ENCODE peak calls at places on chromosomes 2 and 18, in five cellular contexts. N is kidney glomerular epithelial cell; B is T follicular helper cell; W is foreskin fibroblast; V is activated CD4-positive, alpha-beta T cell treated with anti-CD3 and anti-CD28 coated beads, Interleukin-2, amount 10 ng/mL, durations not matched to agents 7 days and 5 days. M is an unnamed sample.

GRCh38 chr2:48589170-48589767 is 28.4 kb upstream of the GTF2A1L start:
- DNase-seq in N (peak; percentile 31), W (no peak), V (no peak), B (no peak), M (no peak)

GRCh38 chr18:3604626-3605408 is 154.8 kb downstream of the TGIF1 start:
- DNase-seq in V (peak; percentile 50), W (peak; percentile 91), N (peak; percentile 80), B (no peak), M (no peak)

GRCh38 chr18:43501099-43501498 is 223.8 kb upstream of the SYT4 start:
- DNase-seq in B (no peak), N (no peak), W (no peak), V (no peak), M (no peak)

GRCh38 chr2:112021269-112021668 is 33.8 kb upstream of the TMEM87B start:
- DNase-seq in N (no peak), B (no peak), W (no peak), V (no peak), M (no peak)

GRCh38 chr2:239581352-239581901 is 180.6 kb upstream of the HDAC4 start:
- DNase-seq in B (no peak), V (no peak), N (no peak), W (no peak), M (no peak)

GRCh38 chr2:212914392-212914791 is 237.0 kb downstream of the IKZF2 start:
- DNase-seq in V (no peak), W (no peak), N (no peak), B (no peak), M (no peak)

GRCh38 chr18:68735498-68736343 is 20.8 kb upstream of the TMX3 start:
- DNase-seq in B (no peak), W (peak; percentile 45), N (peak; percentile 39), V (peak; percentile 30), M (no peak)

GRCh38 chr18:76454429-76454828 is 40.6 kb downstream of the ZNF516 start:
- DNase-seq in V (no peak), B (no peak), N (no peak), W (no peak), M (no peak)

GRCh38 chr18:5197032-5197434 is at the start of gene AKAIN1:
- DNase-seq in W (peak; percentile 0), B (no peak), N (peak; percentile 31), V (no peak), M (no peak)

GRCh38 chr2:28375236-28375635 is 17.4 kb upstream of the FOSL2 start:
- DNase-seq in B (no peak), V (no peak), N (no peak), W (no peak), M (no peak)

GRCh38 chr2:189498205-189498604 is 56.9 kb downstream of the WDR75 start:
- DNase-seq in W (no peak), V (no peak), B (no peak), N (no peak), M (no peak)

GRCh38 chr2:120432293-120432975 is 86.5 kb downstream of the INHBB start:
- DNase-seq in B (no peak), N (no peak), W (no peak), V (no peak), M (no peak)

GRCh38 chr2:168545439-168546082 is 89.5 kb downstream of the CERS6 start:
- DNase-seq in B (no peak), V (no peak), W (peak; percentile 88), N (peak; percentile 77), M (no peak)

GRCh38 chr2:227406177-227407031 is 18.7 kb upstream of the SCYGR1 start:
- DNase-seq in N (peak; percentile 98), B (no peak), W (peak; percentile 90), V (peak; percentile 9), M (no peak)

GRCh38 chr2:235614900-235615712 is 121.3 kb downstream of the AGAP1 start:
- DNase-seq in N (peak; percentile 49), W (peak; percentile 83), B (no peak), V (no peak), M (no peak)

GRCh38 chr2:181904022-181904632 is 12.6 kb downstream of the ITPRID2 start:
- DNase-seq in B (no peak), V (peak; percentile 25), W (no peak), N (peak; percentile 26), M (no peak)

GRCh38 chr2:28956415-28956826 is 24.7 kb upstream of the TOGARAM2 start:
- DNase-seq in W (peak; percentile 34), V (no peak), B (peak; percentile 55), N (no peak), M (peak; percentile 43)

GRCh38 chr2:49770919-49771318 is 616.6 kb upstream of the FSHR start:
- DNase-seq in B (no peak), W (no peak), N (peak; percentile 25), V (no peak), M (no peak)

GRCh38 chr2:241922396-241922795 is 52.9 kb downstream of the RTP5 start:
- DNase-seq in N (no peak), W (no peak), B (no peak), V (no peak), M (no peak)

GRCh38 chr2:134260726-134261125 is 6.9 kb downstream of the MGAT5 start:
- DNase-seq in B (no peak), V (no peak), N (no peak), W (peak; percentile 92), M (no peak)

GRCh38 chr2:114810092-114810491 is 367.7 kb downstream of the DPP10 start:
- DNase-seq in V (no peak), N (no peak), W (no peak), B (no peak), M (no peak)